ENCODE peak calls at places on chromosomes 2 and 18, in five cellular contexts. One of them, this sample, is unnamed.

GRCh38 chr18:3998698-3999333 is 456.3 kb downstream of the DLGAP1 start:
- DNase-seq in activated T-cell treated with anti-CD3 and anti-CD28 coated beads, Interleukin-2, amount 50 U/mL, for 72 hours: peak; percentile 11
- DNase-seq in OCI-LY7: peak; percentile 73
- DNase-seq in choroid plexus epithelial cell: peak; percentile 71
- DNase-seq in cortex of kidney: no peak
- DNase-seq in this sample: no peak

GRCh38 chr2:119671011-119671410 is 8.0 kb upstream of the TMEM177 start:
- DNase-seq in activated T-cell treated with anti-CD3 and anti-CD28 coated beads, Interleukin-2, amount 50 U/mL, for 72 hours: no peak
- DNase-seq in OCI-LY7: no peak
- DNase-seq in choroid plexus epithelial cell: no peak
- DNase-seq in cortex of kidney: no peak
- DNase-seq in this sample: no peak

GRCh38 chr2:238167761-238168160 is 9.0 kb downstream of the ERFE start:
- DNase-seq in activated T-cell treated with anti-CD3 and anti-CD28 coated beads, Interleukin-2, amount 50 U/mL, for 72 hours: no peak
- DNase-seq in OCI-LY7: no peak
- DNase-seq in choroid plexus epithelial cell: peak; percentile 50
- DNase-seq in cortex of kidney: no peak
- DNase-seq in this sample: no peak

GRCh38 chr2:100178085-100178788 is 35.8 kb upstream of the AFF3 start:
- DNase-seq in activated T-cell treated with anti-CD3 and anti-CD28 coated beads, Interleukin-2, amount 50 U/mL, for 72 hours: peak; percentile 24
- DNase-seq in OCI-LY7: peak; percentile 90
- DNase-seq in choroid plexus epithelial cell: peak; percentile 72
- DNase-seq in cortex of kidney: no peak
- DNase-seq in this sample: no peak

GRCh38 chr2:73359915-73360697 is 25.5 kb upstream of the ALMS1 start:
- DNase-seq in activated T-cell treated with anti-CD3 and anti-CD28 coated beads, Interleukin-2, amount 50 U/mL, for 72 hours: no peak
- DNase-seq in OCI-LY7: no peak
- DNase-seq in choroid plexus epithelial cell: peak; percentile 22
- DNase-seq in cortex of kidney: no peak
- DNase-seq in this sample: no peak

GRCh38 chr2:239774142-239774462 is 251.0 kb downstream of the NDUFA10 start:
- DNase-seq in activated T-cell treated with anti-CD3 and anti-CD28 coated beads, Interleukin-2, amount 50 U/mL, for 72 hours: no peak
- DNase-seq in OCI-LY7: no peak
- DNase-seq in choroid plexus epithelial cell: no peak
- DNase-seq in cortex of kidney: no peak
- DNase-seq in this sample: no peak

GRCh38 chr2:64214281-64215115 is 70.3 kb upstream of the PELI1 start:
- DNase-seq in activated T-cell treated with anti-CD3 and anti-CD28 coated beads, Interleukin-2, amount 50 U/mL, for 72 hours: peak; percentile 40
- DNase-seq in OCI-LY7: peak; percentile 94
- DNase-seq in choroid plexus epithelial cell: no peak
- DNase-seq in cortex of kidney: no peak
- DNase-seq in this sample: peak; percentile 50

GRCh38 chr2:67215214-67215613 is 181.9 kb upstream of the ETAA1 start:
- DNase-seq in activated T-cell treated with anti-CD3 and anti-CD28 coated beads, Interleukin-2, amount 50 U/mL, for 72 hours: no peak
- DNase-seq in OCI-LY7: no peak
- DNase-seq in choroid plexus epithelial cell: peak; percentile 83
- DNase-seq in cortex of kidney: no peak
- DNase-seq in this sample: peak; percentile 54

GRCh38 chr2:2877427-2877826 is 500.2 kb downstream of the EIPR1 start:
- DNase-seq in activated T-cell treated with anti-CD3 and anti-CD28 coated beads, Interleukin-2, amount 50 U/mL, for 72 hours: no peak
- DNase-seq in OCI-LY7: no peak
- DNase-seq in choroid plexus epithelial cell: no peak
- DNase-seq in cortex of kidney: no peak
- DNase-seq in this sample: no peak

GRCh38 chr2:99615247-99615771 is 125.5 kb upstream of the REV1 start:
- DNase-seq in activated T-cell treated with anti-CD3 and anti-CD28 coated beads, Interleukin-2, amount 50 U/mL, for 72 hours: no peak
- DNase-seq in OCI-LY7: no peak
- DNase-seq in choroid plexus epithelial cell: peak; percentile 14
- DNase-seq in cortex of kidney: no peak
- DNase-seq in this sample: no peak

GRCh38 chr2:24147364-24147763 is 24.1 kb downstream of the FAM228B start:
- DNase-seq in activated T-cell treated with anti-CD3 and anti-CD28 coated beads, Interleukin-2, amount 50 U/mL, for 72 hours: no peak
- DNase-seq in OCI-LY7: no peak
- DNase-seq in choroid plexus epithelial cell: no peak
- DNase-seq in cortex of kidney: no peak
- DNase-seq in this sample: no peak